ENCODE peak calls at places on chromosomes 5 and 9, in four cellular contexts. H is aorta; I is naive thymus-derived CD8-positive, alpha-beta T cell; Q is brain microvascular endothelial cell. X is an unnamed sample.
A peak's percentile ranks its signal among the peaks of the same experiment; 100 is the strongest.

GRCh38 chr5:33659526-33660169 is 218.9 kb downstream of the TARS1 start:
- DNase-seq in H (no peak), I (no peak), Q (no peak), X (no peak)

GRCh38 chr5:67205981-67206380 is 9.4 kb upstream of the CD180 start:
- DNase-seq in H (no peak), I (no peak), Q (no peak), X (no peak)

GRCh38 chr9:36738318-36738975 is 165.8 kb downstream of the MELK start:
- DNase-seq in H (no peak), I (no peak), Q (no peak), X (no peak)

GRCh38 chr5:2651116-2651515 is 100.4 kb downstream of the IRX2 start:
- DNase-seq in H (no peak), I (no peak), Q (no peak), X (no peak)

GRCh38 chr5:152072076-152072475 is 147.4 kb upstream of the GLRA1 start:
- DNase-seq in H (no peak), I (no peak), Q (peak; percentile 58), X (no peak)

GRCh38 chr9:113221800-113222481 is 597 bp downstream of the SLC31A1 start:
- DNase-seq in H (no peak), I (no peak), Q (peak; percentile 4), X (peak; percentile 30)

GRCh38 chr5:81397169-81397568 is 3.2 kb upstream of the ACOT12 start:
- DNase-seq in H (no peak), I (no peak), Q (peak; percentile 43), X (no peak)

GRCh38 chr5:173278641-173279040 is 43.6 kb upstream of the NKX2-5 start:
- DNase-seq in H (no peak), I (no peak), Q (no peak), X (no peak)

GRCh38 chr5:148632978-148633377 is 21.3 kb downstream of the HTR4 start:
- DNase-seq in H (no peak), I (no peak), Q (no peak), X (no peak)

GRCh38 chr9:4235951-4236804 is 63.7 kb downstream of the GLIS3 start:
- DNase-seq in H (no peak), I (no peak), Q (no peak), X (no peak)

GRCh38 chr9:129052592-129052991 is 16.2 kb downstream of the MIGA2 start:
- DNase-seq in H (no peak), I (no peak), Q (no peak), X (no peak)

GRCh38 chr5:177973066-177973635 is 22.9 kb downstream of the PROP1 start:
- DNase-seq in H (no peak), I (no peak), Q (no peak), X (no peak)

GRCh38 chr9:130215341-130216119 is 43.3 kb downstream of the NCS1 start:
- DNase-seq in H (no peak), I (no peak), Q (peak; percentile 25), X (no peak)

X was measured in naive thymus-derived CD4-positive, alpha-beta T cell.